ENCODE peak calls at places on chromosomes 12 and 14, in seven cellular contexts. S, L, G, Q, K, J and X are unnamed samples.

GRCh38 chr14:99601301-99601945 is 2.6 kb downstream of the CCDC85C start:
- DNase-seq in K (no peak), S (no peak), G (no peak), Q (peak; percentile 79), J (no peak), L (no peak), X (peak; percentile 64)

GRCh38 chr12:117875652-117876491 is 92.9 kb downstream of the KSR2 start:
- DNase-seq in Q (no peak), S (no peak), G (no peak), L (no peak), J (no peak), K (peak; percentile 57), X (peak; percentile 5)

GRCh38 chr14:71783101-71783500 is 149.1 kb upstream of the RGS6 start:
- DNase-seq in K (no peak), L (no peak), S (no peak), Q (no peak), G (no peak), J (no peak), X (no peak)

GRCh38 chr12:11580125-11580751 is 69.2 kb upstream of the ETV6 start:
- DNase-seq in K (peak; percentile 76), Q (peak; percentile 66), J (no peak), L (peak; percentile 65), S (peak; percentile 37), G (peak; percentile 99), X (peak; percentile 74)

GRCh38 chr12:58086006-58086405 is 144.6 kb downstream of the ATP23 start:
- DNase-seq in G (no peak), L (no peak), J (no peak), K (no peak), S (no peak), Q (no peak), X (no peak)

GRCh38 chr12:116156614-116157013 is 120.9 kb downstream of the MED13L start:
- DNase-seq in J (no peak), G (no peak), L (no peak), Q (no peak), K (no peak), S (no peak), X (no peak)

GRCh38 chr12:4579305-4580097 is 17.5 kb downstream of the DYRK4 start:
- DNase-seq in G (peak; percentile 13), L (no peak), K (peak; percentile 48), J (no peak), Q (no peak), S (no peak), X (peak; percentile 10)

GRCh38 chr12:96811083-96811482 is 96.0 kb upstream of the NEDD1 start:
- DNase-seq in G (peak; percentile 99), S (peak; percentile 47), K (no peak), L (peak; percentile 68), Q (peak; percentile 78), J (no peak), X (peak; percentile 43)

GRCh38 chr14:74902941-74903705 is 19.9 kb downstream of the RPS6KL1 start:
- DNase-seq in K (no peak), S (no peak), Q (no peak), J (no peak), G (no peak), L (no peak), X (no peak)

GRCh38 chr12:98418357-98419075 is 96.9 kb upstream of the TMPO start:
- DNase-seq in L (peak; percentile 90), G (peak; percentile 90), K (peak; percentile 67), J (peak; percentile 86), S (peak; percentile 94), Q (peak; percentile 93), X (peak; percentile 96)

GRCh38 chr12:89350661-89351488 is 1.4 kb downstream of the DUSP6 start:
- DNase-seq in J (peak; percentile 57), G (no peak), K (peak; percentile 53), S (no peak), L (no peak), Q (no peak), X (no peak)

GRCh38 chr12:356276-356988 is 32.7 kb downstream of the KDM5A start:
- DNase-seq in G (peak; percentile 37), K (no peak), J (no peak), L (no peak), S (peak; percentile 33), Q (peak; percentile 33), X (peak; percentile 39)

GRCh38 chr12:59517522-59517921 is 78.3 kb upstream of the SLC16A7 start:
- DNase-seq in G (no peak), L (no peak), J (no peak), S (no peak), K (no peak), Q (no peak), X (no peak)

GRCh38 chr14:64726585-64726890 is 22.3 kb downstream of the PLEKHG3 start:
- DNase-seq in Q (no peak), K (peak; percentile 54), G (peak; percentile 95), S (no peak), J (peak; percentile 42), L (peak; percentile 79), X (peak; percentile 77)

GRCh38 chr12:89947437-89948265 is 239.0 kb upstream of the ATP2B1 start:
- DNase-seq in S (peak; percentile 93), G (peak; percentile 95), L (peak; percentile 69), K (no peak), J (no peak), Q (peak; percentile 55), X (peak; percentile 97)

GRCh38 chr12:91704446-91704845 is 441.2 kb downstream of the BTG1 start:
- DNase-seq in J (no peak), G (peak; percentile 83), K (no peak), Q (no peak), S (no peak), L (no peak), X (peak; percentile 16)

GRCh38 chr14:95620659-95621059 is 65.6 kb upstream of the TCL1B start:
- DNase-seq in L (no peak), J (no peak), G (no peak), K (no peak), Q (no peak), S (no peak), X (no peak)

GRCh38 chr14:100341301-100342031 is 18.3 kb downstream of the SLC25A47 start:
- DNase-seq in L (peak; percentile 82), S (peak; percentile 12), J (no peak), K (peak; percentile 49), G (peak; percentile 79), Q (peak; percentile 42), X (peak; percentile 88)

GRCh38 chr12:31749024-31749704 is 20.3 kb upstream of the AMN1 start:
- DNase-seq in S (peak; percentile 98), J (no peak), Q (peak; percentile 88), G (peak; percentile 100), L (peak; percentile 98), K (peak; percentile 98), X (peak; percentile 93)

GRCh38 chr14:60485600-60486251 is at the start of gene C14orf39:
- DNase-seq in K (no peak), G (peak; percentile 51), Q (no peak), L (peak; percentile 10), S (no peak), J (peak; percentile 80), X (peak; percentile 1)

GRCh38 chr12:64510687-64511086 is 58.8 kb downstream of the TBK1 start:
- DNase-seq in G (no peak), K (no peak), L (no peak), Q (no peak), J (no peak), S (no peak), X (no peak)

GRCh38 chr14:101774814-101775213 is 13.3 kb downstream of the PPP2R5C start:
- DNase-seq in L (no peak), G (no peak), Q (no peak), S (no peak), K (peak; percentile 14), J (no peak), X (no peak)

GRCh38 chr14:98226411-98226810 is 1045.6 kb downstream of the BCL11B start:
- DNase-seq in L (no peak), Q (no peak), S (no peak), K (no peak), G (no peak), J (no peak), X (no peak)

GRCh38 chr12:62933871-62934798 is 815 bp downstream of the PPM1H start:
- DNase-seq in Q (no peak), G (no peak), L (no peak), S (no peak), K (peak; percentile 36), J (peak; percentile 67), X (peak; percentile 8)
- TF ChIP-seq CTCF in Q (no peak), G (no peak), L (peak; percentile 1), S (no peak), K (no peak), J (no peak), X (no peak)

GRCh38 chr14:69483765-69484443 is 624 bp upstream of the PLEKHD1 start:
- DNase-seq in L (no peak), Q (no peak), J (peak; percentile 90), K (no peak), S (no peak), G (no peak), X (peak; percentile 7)

GRCh38 chr14:69485701-69486100 is 1.2 kb downstream of the PLEKHD1 start:
- DNase-seq in L (no peak), G (no peak), Q (no peak), J (no peak), S (no peak), K (no peak), X (no peak)

GRCh38 chr14:69485261-69485660 is 733 bp downstream of the PLEKHD1 start:
- DNase-seq in L (no peak), Q (no peak), G (no peak), J (no peak), K (no peak), S (no peak), X (no peak)

GRCh38 chr14:69481815-69482568 is 2.5 kb upstream of the PLEKHD1 start:
- DNase-seq in Q (no peak), L (peak; percentile 51), J (no peak), K (peak; percentile 82), S (no peak), G (no peak), X (no peak)

DNA sequence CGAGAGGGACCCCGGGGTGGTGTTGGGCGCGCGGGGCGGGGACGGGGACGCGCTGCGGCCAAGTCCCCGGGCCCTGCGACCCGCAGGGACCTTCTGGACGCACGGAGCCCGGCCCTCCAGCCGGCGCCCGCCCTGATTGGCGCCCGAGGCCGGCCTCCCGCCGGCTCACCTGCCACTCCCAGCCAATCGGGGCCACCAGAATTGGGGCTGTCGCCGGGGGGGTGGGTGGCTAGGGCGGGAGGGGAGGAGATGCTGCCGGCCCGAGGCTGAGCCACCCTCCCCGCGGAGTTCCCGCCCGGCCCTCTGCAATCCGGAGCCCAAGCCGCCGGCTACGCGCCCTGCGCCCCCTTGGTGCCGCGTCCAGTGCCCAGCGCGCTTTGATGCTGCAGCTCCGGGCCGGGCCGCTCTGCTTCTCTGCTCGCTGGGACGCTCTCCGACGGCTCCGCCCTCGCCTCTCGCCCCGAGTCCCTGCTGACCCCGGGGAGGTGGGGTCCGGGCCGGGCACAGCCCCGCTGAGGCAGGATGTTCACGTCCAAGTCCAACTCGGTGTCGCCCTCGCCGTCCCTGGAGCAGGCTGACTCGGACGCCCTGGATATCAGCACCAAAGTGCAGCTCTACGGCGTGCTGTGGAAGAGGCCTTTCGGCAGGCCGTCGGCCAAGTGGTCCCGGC is at the start of gene PLEKHD1:
- DNase-seq in L (no peak), Q (no peak), J (no peak), S (no peak), G (no peak), K (no peak), X (no peak)
- H3K4me3 ChIP-seq in L (peak within 1 kb of the TSS; percentile 31), Q (peak within 1 kb of the TSS; percentile 26), J (peak within 1 kb of the TSS; percentile 58), S (no peak within 1 kb of the TSS), G (peak within 1 kb of the TSS; percentile 17), K (no peak within 1 kb of the TSS), X (no peak within 1 kb of the TSS)

GRCh38 chr14:103343164-103343879 is 9.3 kb downstream of the EIF5 start:
- DNase-seq in S (no peak), J (no peak), L (no peak), G (no peak), K (no peak), Q (no peak), X (no peak)
- TF ChIP-seq CTCF in S (no peak), J (no peak), L (no peak), G (no peak), K (no peak), Q (peak; percentile 2), X (no peak)

GRCh38 chr12:26989873-26990272 is 24.3 kb downstream of the TM7SF3 start:
- DNase-seq in S (no peak), J (no peak), K (no peak), G (no peak), Q (no peak), L (no peak), X (no peak)
- H3K4me3 ChIP-seq in S (no peak overlapping the region), J (no peak overlapping the region), K (no peak overlapping the region), G (no peak overlapping the region), Q (no peak overlapping the region), L (no peak overlapping the region), X (no peak overlapping the region)